ENCODE peak calls at places on chromosomes 7 and 10, in eight cellular contexts. One of them, this sample, is unnamed.

GRCh38 chr10:100802196-100802595 is 56.8 kb downstream of the PAX2 start:
- DNase-seq in IMR-90: no peak
- DNase-seq in stimulated activated CD8-positive, alpha-beta memory T cell treated with anti-CD3 and anti-CD28 coated beads, Interleukin-15, amount 100 ng/mL, for 4 hours: no peak
- DNase-seq in neural progenitor cell: no peak
- DNase-seq in PC-9: no peak
- DNase-seq in NCI-H1092: no peak
- DNase-seq in NCI-H2171: no peak
- DNase-seq in hippocampal formation: no peak
- DNase-seq in this sample: no peak

GRCh38 chr7:123346771-123347170 is 147.0 kb upstream of the SLC13A1 start:
- DNase-seq in IMR-90: no peak
- DNase-seq in stimulated activated CD8-positive, alpha-beta memory T cell treated with anti-CD3 and anti-CD28 coated beads, Interleukin-15, amount 100 ng/mL, for 4 hours: no peak
- DNase-seq in neural progenitor cell: no peak
- DNase-seq in PC-9: no peak
- DNase-seq in NCI-H1092: no peak
- DNase-seq in NCI-H2171: no peak
- DNase-seq in hippocampal formation: no peak
- DNase-seq in this sample: no peak

GRCh38 chr7:94314526-94314925 is 80.2 kb upstream of the COL1A2 start:
- DNase-seq in IMR-90: no peak
- DNase-seq in stimulated activated CD8-positive, alpha-beta memory T cell treated with anti-CD3 and anti-CD28 coated beads, Interleukin-15, amount 100 ng/mL, for 4 hours: no peak
- DNase-seq in neural progenitor cell: no peak
- DNase-seq in PC-9: no peak
- DNase-seq in NCI-H1092: peak
- DNase-seq in NCI-H2171: no peak
- DNase-seq in hippocampal formation: no peak
- DNase-seq in this sample: no peak

GRCh38 chr10:117391436-117392205 is 16.4 kb upstream of the PDZD8 start:
- DNase-seq in IMR-90: peak
- DNase-seq in stimulated activated CD8-positive, alpha-beta memory T cell treated with anti-CD3 and anti-CD28 coated beads, Interleukin-15, amount 100 ng/mL, for 4 hours: no peak
- DNase-seq in neural progenitor cell: no peak
- DNase-seq in PC-9: no peak
- DNase-seq in NCI-H1092: no peak
- DNase-seq in NCI-H2171: no peak
- DNase-seq in hippocampal formation: no peak
- DNase-seq in this sample: no peak

GRCh38 chr10:63866075-63866746 is 345.0 kb downstream of the REEP3 start:
- DNase-seq in IMR-90: peak
- DNase-seq in stimulated activated CD8-positive, alpha-beta memory T cell treated with anti-CD3 and anti-CD28 coated beads, Interleukin-15, amount 100 ng/mL, for 4 hours: no peak
- DNase-seq in neural progenitor cell: peak
- DNase-seq in PC-9: no peak
- DNase-seq in NCI-H1092: peak
- DNase-seq in NCI-H2171: peak
- DNase-seq in hippocampal formation: peak
- DNase-seq in this sample: no peak

GRCh38 chr10:110162749-110163148 is 44.7 kb upstream of the MXI1 start:
- DNase-seq in IMR-90: no peak
- DNase-seq in stimulated activated CD8-positive, alpha-beta memory T cell treated with anti-CD3 and anti-CD28 coated beads, Interleukin-15, amount 100 ng/mL, for 4 hours: no peak
- DNase-seq in neural progenitor cell: peak
- DNase-seq in PC-9: no peak
- DNase-seq in NCI-H1092: no peak
- DNase-seq in NCI-H2171: no peak
- DNase-seq in hippocampal formation: no peak
- DNase-seq in this sample: no peak

GRCh38 chr7:132472463-132473120 is 103.7 kb downstream of the PLXNA4 start:
- DNase-seq in IMR-90: no peak
- DNase-seq in stimulated activated CD8-positive, alpha-beta memory T cell treated with anti-CD3 and anti-CD28 coated beads, Interleukin-15, amount 100 ng/mL, for 4 hours: no peak
- DNase-seq in neural progenitor cell: no peak
- DNase-seq in PC-9: no peak
- DNase-seq in NCI-H1092: no peak
- DNase-seq in NCI-H2171: no peak
- DNase-seq in hippocampal formation: no peak
- DNase-seq in this sample: no peak

GRCh38 chr10:129110780-129111179 is 356.3 kb upstream of the MGMT start:
- DNase-seq in IMR-90: no peak
- DNase-seq in stimulated activated CD8-positive, alpha-beta memory T cell treated with anti-CD3 and anti-CD28 coated beads, Interleukin-15, amount 100 ng/mL, for 4 hours: no peak
- DNase-seq in neural progenitor cell: no peak
- DNase-seq in PC-9: no peak
- DNase-seq in NCI-H1092: no peak
- DNase-seq in NCI-H2171: no peak
- DNase-seq in hippocampal formation: no peak
- DNase-seq in this sample: no peak

GRCh38 chr10:72171175-72171630 is 44.6 kb upstream of the ANAPC16 start:
- DNase-seq in IMR-90: peak
- DNase-seq in stimulated activated CD8-positive, alpha-beta memory T cell treated with anti-CD3 and anti-CD28 coated beads, Interleukin-15, amount 100 ng/mL, for 4 hours: no peak
- DNase-seq in neural progenitor cell: no peak
- DNase-seq in PC-9: peak
- DNase-seq in NCI-H1092: no peak
- DNase-seq in NCI-H2171: no peak
- DNase-seq in hippocampal formation: no peak
- DNase-seq in this sample: no peak

GRCh38 chr10:1309237-1309968 is 253.2 kb downstream of the WDR37 start:
- DNase-seq in IMR-90: no peak
- DNase-seq in stimulated activated CD8-positive, alpha-beta memory T cell treated with anti-CD3 and anti-CD28 coated beads, Interleukin-15, amount 100 ng/mL, for 4 hours: no peak
- DNase-seq in neural progenitor cell: no peak
- DNase-seq in PC-9: no peak
- DNase-seq in NCI-H1092: no peak
- DNase-seq in NCI-H2171: no peak
- DNase-seq in hippocampal formation: no peak
- DNase-seq in this sample: no peak

GRCh38 chr7:32588657-32589056 is 93.4 kb downstream of the AVL9 start:
- DNase-seq in IMR-90: peak
- DNase-seq in stimulated activated CD8-positive, alpha-beta memory T cell treated with anti-CD3 and anti-CD28 coated beads, Interleukin-15, amount 100 ng/mL, for 4 hours: no peak
- DNase-seq in neural progenitor cell: no peak
- DNase-seq in PC-9: no peak
- DNase-seq in NCI-H1092: no peak
- DNase-seq in NCI-H2171: no peak
- DNase-seq in hippocampal formation: no peak
- DNase-seq in this sample: no peak

GRCh38 chr7:115968166-115968565 is 62.4 kb downstream of the TFEC start:
- DNase-seq in IMR-90: no peak
- DNase-seq in stimulated activated CD8-positive, alpha-beta memory T cell treated with anti-CD3 and anti-CD28 coated beads, Interleukin-15, amount 100 ng/mL, for 4 hours: no peak
- DNase-seq in neural progenitor cell: no peak
- DNase-seq in PC-9: no peak
- DNase-seq in NCI-H1092: no peak
- DNase-seq in NCI-H2171: no peak
- DNase-seq in hippocampal formation: no peak
- DNase-seq in this sample: no peak

GRCh38 chr7:40093631-40094350 is 40.6 kb downstream of the MPLKIP start:
- DNase-seq in IMR-90: no peak
- DNase-seq in stimulated activated CD8-positive, alpha-beta memory T cell treated with anti-CD3 and anti-CD28 coated beads, Interleukin-15, amount 100 ng/mL, for 4 hours: no peak
- DNase-seq in neural progenitor cell: no peak
- DNase-seq in PC-9: no peak
- DNase-seq in NCI-H1092: no peak
- DNase-seq in NCI-H2171: no peak
- DNase-seq in hippocampal formation: no peak
- DNase-seq in this sample: no peak

GRCh38 chr10:118246340-118247247 is 95.5 kb downstream of the FAM204A start:
- DNase-seq in IMR-90: no peak
- DNase-seq in stimulated activated CD8-positive, alpha-beta memory T cell treated with anti-CD3 and anti-CD28 coated beads, Interleukin-15, amount 100 ng/mL, for 4 hours: no peak
- DNase-seq in neural progenitor cell: peak
- DNase-seq in PC-9: no peak
- DNase-seq in NCI-H1092: no peak
- DNase-seq in NCI-H2171: peak
- DNase-seq in hippocampal formation: no peak
- DNase-seq in this sample: peak

GRCh38 chr7:14340415-14341079 is 351.1 kb upstream of the ETV1 start:
- DNase-seq in IMR-90: no peak
- DNase-seq in stimulated activated CD8-positive, alpha-beta memory T cell treated with anti-CD3 and anti-CD28 coated beads, Interleukin-15, amount 100 ng/mL, for 4 hours: no peak
- DNase-seq in neural progenitor cell: peak
- DNase-seq in PC-9: no peak
- DNase-seq in NCI-H1092: no peak
- DNase-seq in NCI-H2171: no peak
- DNase-seq in hippocampal formation: no peak
- DNase-seq in this sample: peak

GRCh38 chr10:95430231-95430951 is 130.8 kb downstream of the SORBS1 start:
- DNase-seq in IMR-90: peak
- DNase-seq in stimulated activated CD8-positive, alpha-beta memory T cell treated with anti-CD3 and anti-CD28 coated beads, Interleukin-15, amount 100 ng/mL, for 4 hours: peak
- DNase-seq in neural progenitor cell: peak
- DNase-seq in PC-9: peak
- DNase-seq in NCI-H1092: peak
- DNase-seq in NCI-H2171: no peak
- DNase-seq in hippocampal formation: peak
- DNase-seq in this sample: peak

GRCh38 chr7:125020801-125021200 is 91.2 kb upstream of the POT1 start:
- DNase-seq in IMR-90: no peak
- DNase-seq in stimulated activated CD8-positive, alpha-beta memory T cell treated with anti-CD3 and anti-CD28 coated beads, Interleukin-15, amount 100 ng/mL, for 4 hours: no peak
- DNase-seq in neural progenitor cell: no peak
- DNase-seq in PC-9: no peak
- DNase-seq in NCI-H1092: no peak
- DNase-seq in NCI-H2171: no peak
- DNase-seq in hippocampal formation: no peak
- DNase-seq in this sample: no peak

GRCh38 chr10:61063035-61063434 is 119.0 kb upstream of the RHOBTB1 start:
- DNase-seq in IMR-90: no peak
- DNase-seq in stimulated activated CD8-positive, alpha-beta memory T cell treated with anti-CD3 and anti-CD28 coated beads, Interleukin-15, amount 100 ng/mL, for 4 hours: no peak
- DNase-seq in neural progenitor cell: no peak
- DNase-seq in PC-9: no peak
- DNase-seq in NCI-H1092: no peak
- DNase-seq in NCI-H2171: no peak
- DNase-seq in hippocampal formation: peak
- DNase-seq in this sample: no peak

GRCh38 chr7:111633878-111634277 is 71.6 kb upstream of the IMMP2L start:
- DNase-seq in IMR-90: no peak
- DNase-seq in stimulated activated CD8-positive, alpha-beta memory T cell treated with anti-CD3 and anti-CD28 coated beads, Interleukin-15, amount 100 ng/mL, for 4 hours: no peak
- DNase-seq in neural progenitor cell: no peak
- DNase-seq in PC-9: no peak
- DNase-seq in NCI-H1092: no peak
- DNase-seq in NCI-H2171: no peak
- DNase-seq in hippocampal formation: no peak
- DNase-seq in this sample: no peak

GRCh38 chr7:51658684-51659083 is 342.1 kb upstream of the COBL start:
- DNase-seq in IMR-90: no peak
- DNase-seq in stimulated activated CD8-positive, alpha-beta memory T cell treated with anti-CD3 and anti-CD28 coated beads, Interleukin-15, amount 100 ng/mL, for 4 hours: no peak
- DNase-seq in neural progenitor cell: no peak
- DNase-seq in PC-9: peak
- DNase-seq in NCI-H1092: no peak
- DNase-seq in NCI-H2171: no peak
- DNase-seq in hippocampal formation: no peak
- DNase-seq in this sample: no peak

GRCh38 chr7:129438839-129439640 is 4.8 kb downstream of the STRIP2 start:
- DNase-seq in IMR-90: peak
- DNase-seq in stimulated activated CD8-positive, alpha-beta memory T cell treated with anti-CD3 and anti-CD28 coated beads, Interleukin-15, amount 100 ng/mL, for 4 hours: no peak
- DNase-seq in neural progenitor cell: no peak
- DNase-seq in PC-9: peak
- DNase-seq in NCI-H1092: no peak
- DNase-seq in NCI-H2171: no peak
- DNase-seq in hippocampal formation: no peak
- DNase-seq in this sample: no peak

GRCh38 chr7:137601642-137602041 is 245.1 kb downstream of the DGKI start:
- DNase-seq in IMR-90: no peak
- DNase-seq in stimulated activated CD8-positive, alpha-beta memory T cell treated with anti-CD3 and anti-CD28 coated beads, Interleukin-15, amount 100 ng/mL, for 4 hours: no peak
- DNase-seq in neural progenitor cell: no peak
- DNase-seq in PC-9: no peak
- DNase-seq in NCI-H1092: no peak
- DNase-seq in NCI-H2171: no peak
- DNase-seq in hippocampal formation: no peak
- DNase-seq in this sample: peak

GRCh38 chr7:116653204-116653603 is 18.8 kb upstream of the MET start:
- DNase-seq in IMR-90: peak
- DNase-seq in stimulated activated CD8-positive, alpha-beta memory T cell treated with anti-CD3 and anti-CD28 coated beads, Interleukin-15, amount 100 ng/mL, for 4 hours: no peak
- DNase-seq in neural progenitor cell: no peak
- DNase-seq in PC-9: peak
- DNase-seq in NCI-H1092: no peak
- DNase-seq in NCI-H2171: no peak
- DNase-seq in hippocampal formation: no peak
- DNase-seq in this sample: no peak

GRCh38 chr7:50625360-50625759 is 60.2 kb upstream of the DDC start:
- DNase-seq in IMR-90: no peak
- DNase-seq in stimulated activated CD8-positive, alpha-beta memory T cell treated with anti-CD3 and anti-CD28 coated beads, Interleukin-15, amount 100 ng/mL, for 4 hours: no peak
- DNase-seq in neural progenitor cell: no peak
- DNase-seq in PC-9: no peak
- DNase-seq in NCI-H1092: no peak
- DNase-seq in NCI-H2171: no peak
- DNase-seq in hippocampal formation: no peak
- DNase-seq in this sample: no peak

GRCh38 chr7:98879198-98879988 is 1.1 kb downstream of the TRRAP start:
- DNase-seq in IMR-90: peak
- DNase-seq in stimulated activated CD8-positive, alpha-beta memory T cell treated with anti-CD3 and anti-CD28 coated beads, Interleukin-15, amount 100 ng/mL, for 4 hours: peak
- DNase-seq in neural progenitor cell: peak
- DNase-seq in PC-9: peak
- DNase-seq in NCI-H1092: no peak
- DNase-seq in NCI-H2171: no peak
- DNase-seq in hippocampal formation: no peak
- DNase-seq in this sample: peak

GRCh38 chr7:45089314-45089891 is 634 bp upstream of the NACAD start:
- DNase-seq in IMR-90: peak
- DNase-seq in stimulated activated CD8-positive, alpha-beta memory T cell treated with anti-CD3 and anti-CD28 coated beads, Interleukin-15, amount 100 ng/mL, for 4 hours: no peak
- DNase-seq in neural progenitor cell: peak
- DNase-seq in PC-9: no peak
- DNase-seq in NCI-H1092: peak
- DNase-seq in NCI-H2171: peak
- DNase-seq in hippocampal formation: peak
- DNase-seq in this sample: peak

GRCh38 chr10:986881-987634 is 1.2 kb upstream of the GTPBP4 start:
- DNase-seq in IMR-90: peak
- DNase-seq in stimulated activated CD8-positive, alpha-beta memory T cell treated with anti-CD3 and anti-CD28 coated beads, Interleukin-15, amount 100 ng/mL, for 4 hours: no peak
- DNase-seq in neural progenitor cell: no peak
- DNase-seq in PC-9: peak
- DNase-seq in NCI-H1092: no peak
- DNase-seq in NCI-H2171: no peak
- DNase-seq in hippocampal formation: no peak
- DNase-seq in this sample: no peak

GRCh38 chr7:69847921-69848612 is 249.8 kb downstream of the AUTS2 start:
- DNase-seq in IMR-90: no peak
- DNase-seq in stimulated activated CD8-positive, alpha-beta memory T cell treated with anti-CD3 and anti-CD28 coated beads, Interleukin-15, amount 100 ng/mL, for 4 hours: no peak
- DNase-seq in neural progenitor cell: no peak
- DNase-seq in PC-9: no peak
- DNase-seq in NCI-H1092: peak
- DNase-seq in NCI-H2171: no peak
- DNase-seq in hippocampal formation: no peak
- DNase-seq in this sample: peak

GRCh38 chr10:93576888-93577287 is 10.4 kb downstream of the FFAR4 start:
- DNase-seq in IMR-90: no peak
- DNase-seq in stimulated activated CD8-positive, alpha-beta memory T cell treated with anti-CD3 and anti-CD28 coated beads, Interleukin-15, amount 100 ng/mL, for 4 hours: no peak
- DNase-seq in neural progenitor cell: no peak
- DNase-seq in PC-9: peak
- DNase-seq in NCI-H1092: no peak
- DNase-seq in NCI-H2171: no peak
- DNase-seq in hippocampal formation: no peak
- DNase-seq in this sample: no peak

GRCh38 chr10:112812571-112812970 is 137.5 kb upstream of the TCF7L2 start:
- DNase-seq in IMR-90: no peak
- DNase-seq in stimulated activated CD8-positive, alpha-beta memory T cell treated with anti-CD3 and anti-CD28 coated beads, Interleukin-15, amount 100 ng/mL, for 4 hours: no peak
- DNase-seq in neural progenitor cell: no peak
- DNase-seq in PC-9: no peak
- DNase-seq in NCI-H1092: no peak
- DNase-seq in NCI-H2171: no peak
- DNase-seq in hippocampal formation: no peak
- DNase-seq in this sample: no peak

This sample was measured in NCI-H146.